ENCODE peak calls at places on chromosomes 16 and 17, in seven cellular contexts. One of them, this sample, is unnamed.

GRCh38 chr17:79224476-79224875 is 149.9 kb downstream of the ENGASE start:
- DNase-seq in left cardiac atrium: no peak
- DNase-seq in AG08395: no peak
- DNase-seq in T-helper 2 cell: no peak
- DNase-seq in kidney glomerular epithelial cell: no peak
- DNase-seq in activated CD8-positive, alpha-beta memory T cell treated with anti-CD3 and anti-CD28 coated beads, Interleukin-2, amount 10 ng/mL, durations not matched to agents 7 days and 5 days: no peak
- DNase-seq in MM.1S: no peak
- DNase-seq in this sample: no peak

GRCh38 chr16:57167951-57168350 is 17.9 kb downstream of the PSME3IP1 start:
- DNase-seq in left cardiac atrium: no peak
- DNase-seq in AG08395: peak; percentile 65
- DNase-seq in T-helper 2 cell: no peak
- DNase-seq in kidney glomerular epithelial cell: peak; percentile 45
- DNase-seq in activated CD8-positive, alpha-beta memory T cell treated with anti-CD3 and anti-CD28 coated beads, Interleukin-2, amount 10 ng/mL, durations not matched to agents 7 days and 5 days: no peak
- DNase-seq in MM.1S: peak; percentile 69
- DNase-seq in this sample: peak; percentile 59

GRCh38 chr17:45103269-45103795 is 29.0 kb downstream of the PLCD3 start:
- DNase-seq in left cardiac atrium: peak; percentile 54
- DNase-seq in AG08395: no peak
- DNase-seq in T-helper 2 cell: no peak
- DNase-seq in kidney glomerular epithelial cell: no peak
- DNase-seq in activated CD8-positive, alpha-beta memory T cell treated with anti-CD3 and anti-CD28 coated beads, Interleukin-2, amount 10 ng/mL, durations not matched to agents 7 days and 5 days: no peak
- DNase-seq in MM.1S: no peak
- DNase-seq in this sample: no peak

GRCh38 chr17:42281571-42282096 is 5.4 kb upstream of the STAT5B start:
- DNase-seq in left cardiac atrium: no peak
- DNase-seq in AG08395: no peak
- DNase-seq in T-helper 2 cell: no peak
- DNase-seq in kidney glomerular epithelial cell: no peak
- DNase-seq in activated CD8-positive, alpha-beta memory T cell treated with anti-CD3 and anti-CD28 coated beads, Interleukin-2, amount 10 ng/mL, durations not matched to agents 7 days and 5 days: peak; percentile 36
- DNase-seq in MM.1S: no peak
- DNase-seq in this sample: peak; percentile 4

GRCh38 chr17:9647014-9647413 is 1.7 kb downstream of the USP43 start:
- DNase-seq in left cardiac atrium: no peak
- DNase-seq in AG08395: no peak
- DNase-seq in T-helper 2 cell: no peak
- DNase-seq in kidney glomerular epithelial cell: peak; percentile 8
- DNase-seq in activated CD8-positive, alpha-beta memory T cell treated with anti-CD3 and anti-CD28 coated beads, Interleukin-2, amount 10 ng/mL, durations not matched to agents 7 days and 5 days: no peak
- DNase-seq in MM.1S: no peak
- DNase-seq in this sample: no peak

GRCh38 chr17:36082062-36082461 is 7.9 kb downstream of the CCL3 start:
- DNase-seq in left cardiac atrium: no peak
- DNase-seq in AG08395: no peak
- DNase-seq in T-helper 2 cell: no peak
- DNase-seq in kidney glomerular epithelial cell: no peak
- DNase-seq in activated CD8-positive, alpha-beta memory T cell treated with anti-CD3 and anti-CD28 coated beads, Interleukin-2, amount 10 ng/mL, durations not matched to agents 7 days and 5 days: peak; percentile 58
- DNase-seq in MM.1S: peak; percentile 61
- DNase-seq in this sample: no peak

GRCh38 chr17:1942666-1943431 is 82.3 kb downstream of the RTN4RL1 start:
- DNase-seq in left cardiac atrium: no peak
- DNase-seq in AG08395: no peak
- DNase-seq in T-helper 2 cell: no peak
- DNase-seq in kidney glomerular epithelial cell: no peak
- DNase-seq in activated CD8-positive, alpha-beta memory T cell treated with anti-CD3 and anti-CD28 coated beads, Interleukin-2, amount 10 ng/mL, durations not matched to agents 7 days and 5 days: no peak
- DNase-seq in MM.1S: no peak
- DNase-seq in this sample: no peak

GRCh38 chr17:74972107-74972972 is at the start of gene HID1:
- DNase-seq in left cardiac atrium: peak; percentile 74
- DNase-seq in AG08395: no peak
- DNase-seq in T-helper 2 cell: peak; percentile 82
- DNase-seq in kidney glomerular epithelial cell: no peak
- DNase-seq in activated CD8-positive, alpha-beta memory T cell treated with anti-CD3 and anti-CD28 coated beads, Interleukin-2, amount 10 ng/mL, durations not matched to agents 7 days and 5 days: peak; percentile 75
- DNase-seq in MM.1S: peak; percentile 71
- DNase-seq in this sample: peak; percentile 90

GRCh38 chr17:66076546-66077190 is 115.3 kb downstream of the CEP112 start:
- DNase-seq in left cardiac atrium: peak; percentile 33
- DNase-seq in AG08395: no peak
- DNase-seq in T-helper 2 cell: no peak
- DNase-seq in kidney glomerular epithelial cell: no peak
- DNase-seq in activated CD8-positive, alpha-beta memory T cell treated with anti-CD3 and anti-CD28 coated beads, Interleukin-2, amount 10 ng/mL, durations not matched to agents 7 days and 5 days: no peak
- DNase-seq in MM.1S: peak; percentile 35
- DNase-seq in this sample: no peak

GRCh38 chr16:15976929-15977637 is 27.7 kb downstream of the ABCC1 start:
- DNase-seq in left cardiac atrium: peak; percentile 61
- DNase-seq in AG08395: peak; percentile 72
- DNase-seq in T-helper 2 cell: no peak
- DNase-seq in kidney glomerular epithelial cell: no peak
- DNase-seq in activated CD8-positive, alpha-beta memory T cell treated with anti-CD3 and anti-CD28 coated beads, Interleukin-2, amount 10 ng/mL, durations not matched to agents 7 days and 5 days: no peak
- DNase-seq in MM.1S: no peak
- DNase-seq in this sample: no peak

GRCh38 chr16:88977028-88977844 is at the start of gene CBFA2T3:
- DNase-seq in left cardiac atrium: peak; percentile 80
- DNase-seq in AG08395: no peak
- DNase-seq in T-helper 2 cell: no peak
- DNase-seq in kidney glomerular epithelial cell: no peak
- DNase-seq in activated CD8-positive, alpha-beta memory T cell treated with anti-CD3 and anti-CD28 coated beads, Interleukin-2, amount 10 ng/mL, durations not matched to agents 7 days and 5 days: no peak
- DNase-seq in MM.1S: peak; percentile 69
- DNase-seq in this sample: peak; percentile 61

GRCh38 chr17:5921919-5922318 is 148.3 kb upstream of the WSCD1 start:
- DNase-seq in left cardiac atrium: no peak
- DNase-seq in AG08395: peak; percentile 12
- DNase-seq in T-helper 2 cell: no peak
- DNase-seq in kidney glomerular epithelial cell: no peak
- DNase-seq in activated CD8-positive, alpha-beta memory T cell treated with anti-CD3 and anti-CD28 coated beads, Interleukin-2, amount 10 ng/mL, durations not matched to agents 7 days and 5 days: no peak
- DNase-seq in MM.1S: no peak
- DNase-seq in this sample: no peak

GRCh38 chr16:88287219-88287618 is 95.5 kb upstream of the ZNF469 start:
- DNase-seq in left cardiac atrium: no peak
- DNase-seq in AG08395: no peak
- DNase-seq in T-helper 2 cell: no peak
- DNase-seq in kidney glomerular epithelial cell: no peak
- DNase-seq in activated CD8-positive, alpha-beta memory T cell treated with anti-CD3 and anti-CD28 coated beads, Interleukin-2, amount 10 ng/mL, durations not matched to agents 7 days and 5 days: no peak
- DNase-seq in MM.1S: peak; percentile 48
- DNase-seq in this sample: no peak

GRCh38 chr17:14068542-14069250 is 608 bp upstream of the COX10 start:
- DNase-seq in left cardiac atrium: no peak
- DNase-seq in AG08395: no peak
- DNase-seq in T-helper 2 cell: no peak
- DNase-seq in kidney glomerular epithelial cell: peak; percentile 65
- DNase-seq in activated CD8-positive, alpha-beta memory T cell treated with anti-CD3 and anti-CD28 coated beads, Interleukin-2, amount 10 ng/mL, durations not matched to agents 7 days and 5 days: no peak
- DNase-seq in MM.1S: no peak
- DNase-seq in this sample: no peak

GRCh38 chr17:79838541-79839274 is 532 bp downstream of the CBX4 start:
- DNase-seq in left cardiac atrium: peak; percentile 60
- DNase-seq in AG08395: peak; percentile 39
- DNase-seq in T-helper 2 cell: no peak
- DNase-seq in kidney glomerular epithelial cell: peak; percentile 52
- DNase-seq in activated CD8-positive, alpha-beta memory T cell treated with anti-CD3 and anti-CD28 coated beads, Interleukin-2, amount 10 ng/mL, durations not matched to agents 7 days and 5 days: peak; percentile 71
- DNase-seq in MM.1S: peak; percentile 43
- DNase-seq in this sample: peak; percentile 78

GRCh38 chr17:55433029-55433628 is 11.5 kb upstream of the MMD start:
- DNase-seq in left cardiac atrium: no peak
- DNase-seq in AG08395: no peak
- DNase-seq in T-helper 2 cell: no peak
- DNase-seq in kidney glomerular epithelial cell: peak; percentile 80
- DNase-seq in activated CD8-positive, alpha-beta memory T cell treated with anti-CD3 and anti-CD28 coated beads, Interleukin-2, amount 10 ng/mL, durations not matched to agents 7 days and 5 days: no peak
- DNase-seq in MM.1S: no peak
- DNase-seq in this sample: no peak

GRCh38 chr17:61474235-61474927 is 22.2 kb downstream of the TBX4 start:
- DNase-seq in left cardiac atrium: no peak
- DNase-seq in AG08395: peak; percentile 54
- DNase-seq in T-helper 2 cell: no peak
- DNase-seq in kidney glomerular epithelial cell: no peak
- DNase-seq in activated CD8-positive, alpha-beta memory T cell treated with anti-CD3 and anti-CD28 coated beads, Interleukin-2, amount 10 ng/mL, durations not matched to agents 7 days and 5 days: no peak
- DNase-seq in MM.1S: no peak
- DNase-seq in this sample: no peak

GRCh38 chr16:13453938-13454553 is 465.9 kb upstream of the ERCC4 start:
- DNase-seq in left cardiac atrium: no peak
- DNase-seq in AG08395: peak; percentile 31
- DNase-seq in T-helper 2 cell: no peak
- DNase-seq in kidney glomerular epithelial cell: peak; percentile 61
- DNase-seq in activated CD8-positive, alpha-beta memory T cell treated with anti-CD3 and anti-CD28 coated beads, Interleukin-2, amount 10 ng/mL, durations not matched to agents 7 days and 5 days: no peak
- DNase-seq in MM.1S: peak; percentile 19
- DNase-seq in this sample: peak; percentile 23

GRCh38 chr16:85461814-85462404 is 151.2 kb upstream of the GSE1 start:
- DNase-seq in left cardiac atrium: no peak
- DNase-seq in AG08395: peak; percentile 47
- DNase-seq in T-helper 2 cell: no peak
- DNase-seq in kidney glomerular epithelial cell: peak; percentile 7
- DNase-seq in activated CD8-positive, alpha-beta memory T cell treated with anti-CD3 and anti-CD28 coated beads, Interleukin-2, amount 10 ng/mL, durations not matched to agents 7 days and 5 days: no peak
- DNase-seq in MM.1S: no peak
- DNase-seq in this sample: no peak

GRCh38 chr17:79290726-79291125 is 216.1 kb downstream of the ENGASE start:
- DNase-seq in left cardiac atrium: no peak
- DNase-seq in AG08395: no peak
- DNase-seq in T-helper 2 cell: no peak
- DNase-seq in kidney glomerular epithelial cell: no peak
- DNase-seq in activated CD8-positive, alpha-beta memory T cell treated with anti-CD3 and anti-CD28 coated beads, Interleukin-2, amount 10 ng/mL, durations not matched to agents 7 days and 5 days: no peak
- DNase-seq in MM.1S: no peak
- DNase-seq in this sample: no peak

GRCh38 chr17:77287432-77288068 is 146.8 kb downstream of the SEC14L1 start:
- DNase-seq in left cardiac atrium: peak; percentile 77
- DNase-seq in AG08395: peak; percentile 93
- DNase-seq in T-helper 2 cell: no peak
- DNase-seq in kidney glomerular epithelial cell: peak; percentile 58
- DNase-seq in activated CD8-positive, alpha-beta memory T cell treated with anti-CD3 and anti-CD28 coated beads, Interleukin-2, amount 10 ng/mL, durations not matched to agents 7 days and 5 days: no peak
- DNase-seq in MM.1S: no peak
- DNase-seq in this sample: no peak

GRCh38 chr17:71378741-71379140 is 742.1 kb upstream of the SOX9 start:
- DNase-seq in left cardiac atrium: no peak
- DNase-seq in AG08395: no peak
- DNase-seq in T-helper 2 cell: no peak
- DNase-seq in kidney glomerular epithelial cell: no peak
- DNase-seq in activated CD8-positive, alpha-beta memory T cell treated with anti-CD3 and anti-CD28 coated beads, Interleukin-2, amount 10 ng/mL, durations not matched to agents 7 days and 5 days: no peak
- DNase-seq in MM.1S: no peak
- DNase-seq in this sample: no peak

GRCh38 chr17:48149174-48150106 is 41.9 kb downstream of the SNX11 start:
- DNase-seq in left cardiac atrium: no peak
- DNase-seq in AG08395: no peak
- DNase-seq in T-helper 2 cell: no peak
- DNase-seq in kidney glomerular epithelial cell: no peak
- DNase-seq in activated CD8-positive, alpha-beta memory T cell treated with anti-CD3 and anti-CD28 coated beads, Interleukin-2, amount 10 ng/mL, durations not matched to agents 7 days and 5 days: no peak
- DNase-seq in MM.1S: no peak
- DNase-seq in this sample: no peak

GRCh38 chr17:8338806-8339205 is 834 bp upstream of the ODF4 start:
- DNase-seq in left cardiac atrium: no peak
- DNase-seq in AG08395: no peak
- DNase-seq in T-helper 2 cell: no peak
- DNase-seq in kidney glomerular epithelial cell: no peak
- DNase-seq in activated CD8-positive, alpha-beta memory T cell treated with anti-CD3 and anti-CD28 coated beads, Interleukin-2, amount 10 ng/mL, durations not matched to agents 7 days and 5 days: no peak
- DNase-seq in MM.1S: no peak
- DNase-seq in this sample: no peak

GRCh38 chr17:55693244-55694216 is 29.1 kb downstream of the TMEM100 start:
- DNase-seq in left cardiac atrium: peak; percentile 48
- DNase-seq in AG08395: peak; percentile 44
- DNase-seq in T-helper 2 cell: no peak
- DNase-seq in kidney glomerular epithelial cell: no peak
- DNase-seq in activated CD8-positive, alpha-beta memory T cell treated with anti-CD3 and anti-CD28 coated beads, Interleukin-2, amount 10 ng/mL, durations not matched to agents 7 days and 5 days: no peak
- DNase-seq in MM.1S: no peak
- DNase-seq in this sample: no peak

GRCh38 chr16:30903596-30903995 is 7.2 kb downstream of the CTF1 start:
- DNase-seq in left cardiac atrium: no peak
- DNase-seq in AG08395: peak; percentile 48
- DNase-seq in T-helper 2 cell: no peak
- DNase-seq in kidney glomerular epithelial cell: no peak
- DNase-seq in activated CD8-positive, alpha-beta memory T cell treated with anti-CD3 and anti-CD28 coated beads, Interleukin-2, amount 10 ng/mL, durations not matched to agents 7 days and 5 days: no peak
- DNase-seq in MM.1S: no peak
- DNase-seq in this sample: peak; percentile 57

GRCh38 chr17:51860934-51861561 is 297.5 kb downstream of the CA10 start:
- DNase-seq in left cardiac atrium: no peak
- DNase-seq in AG08395: no peak
- DNase-seq in T-helper 2 cell: no peak
- DNase-seq in kidney glomerular epithelial cell: peak; percentile 59
- DNase-seq in activated CD8-positive, alpha-beta memory T cell treated with anti-CD3 and anti-CD28 coated beads, Interleukin-2, amount 10 ng/mL, durations not matched to agents 7 days and 5 days: no peak
- DNase-seq in MM.1S: peak; percentile 45
- DNase-seq in this sample: peak; percentile 28

GRCh38 chr16:53511403-53512280 is 8.6 kb upstream of the AKTIP start:
- DNase-seq in left cardiac atrium: no peak
- DNase-seq in AG08395: no peak
- DNase-seq in T-helper 2 cell: no peak
- DNase-seq in kidney glomerular epithelial cell: no peak
- DNase-seq in activated CD8-positive, alpha-beta memory T cell treated with anti-CD3 and anti-CD28 coated beads, Interleukin-2, amount 10 ng/mL, durations not matched to agents 7 days and 5 days: no peak
- DNase-seq in MM.1S: no peak
- DNase-seq in this sample: no peak

GRCh38 chr16:88649924-88650748 is 717 bp downstream of the CYBA start:
- DNase-seq in left cardiac atrium: peak; percentile 60
- DNase-seq in AG08395: peak; percentile 50
- DNase-seq in T-helper 2 cell: no peak
- DNase-seq in kidney glomerular epithelial cell: no peak
- DNase-seq in activated CD8-positive, alpha-beta memory T cell treated with anti-CD3 and anti-CD28 coated beads, Interleukin-2, amount 10 ng/mL, durations not matched to agents 7 days and 5 days: peak; percentile 71
- DNase-seq in MM.1S: peak; percentile 26
- DNase-seq in this sample: peak; percentile 74

GRCh38 chr17:17175917-17176316 is 30.2 kb downstream of the PLD6 start:
- DNase-seq in left cardiac atrium: no peak
- DNase-seq in AG08395: no peak
- DNase-seq in T-helper 2 cell: no peak
- DNase-seq in kidney glomerular epithelial cell: no peak
- DNase-seq in activated CD8-positive, alpha-beta memory T cell treated with anti-CD3 and anti-CD28 coated beads, Interleukin-2, amount 10 ng/mL, durations not matched to agents 7 days and 5 days: no peak
- DNase-seq in MM.1S: no peak
- DNase-seq in this sample: no peak